ENCODE peak calls at places on chromosome 15, in seven cellular contexts. One of them, this sample, is unnamed.

GRCh38 chr15:55250392-55250791 is 39.2 kb downstream of the RAB27A start:
- DNase-seq in breast epithelium: no peak
- DNase-seq in fibroblast of pulmonary artery: peak; percentile 94
- DNase-seq in progenitor cell of endocrine pancreas: no peak
- DNase-seq in GM06990: no peak
- DNase-seq in hepatocyte: peak; percentile 53
- DNase-seq in HFFc6: peak; percentile 38
- DNase-seq in this sample: no peak

GRCh38 chr15:75167588-75168076 is 34.0 kb upstream of the C15orf39 start:
- DNase-seq in progenitor cell of endocrine pancreas: no peak
- DNase-seq in HFFc6: peak; percentile 32
- DNase-seq in hepatocyte: no peak
- DNase-seq in GM06990: no peak
- DNase-seq in breast epithelium: no peak
- DNase-seq in fibroblast of pulmonary artery: peak; percentile 74
- DNase-seq in this sample: no peak

GRCh38 chr15:77782691-77783090 is 150.0 kb upstream of the LINGO1 start:
- DNase-seq in HFFc6: no peak
- DNase-seq in breast epithelium: no peak
- DNase-seq in progenitor cell of endocrine pancreas: no peak
- DNase-seq in fibroblast of pulmonary artery: no peak
- DNase-seq in hepatocyte: no peak
- DNase-seq in GM06990: no peak
- DNase-seq in this sample: no peak

GRCh38 chr15:63481105-63481810 is 23.1 kb upstream of the USP3 start:
- DNase-seq in progenitor cell of endocrine pancreas: no peak
- DNase-seq in fibroblast of pulmonary artery: no peak
- DNase-seq in hepatocyte: no peak
- DNase-seq in HFFc6: peak; percentile 50
- DNase-seq in GM06990: peak; percentile 50
- DNase-seq in breast epithelium: no peak
- DNase-seq in this sample: no peak

GRCh38 chr15:89442671-89443307 is 53.6 kb downstream of the RHCG start:
- DNase-seq in breast epithelium: no peak
- DNase-seq in GM06990: peak; percentile 36
- DNase-seq in hepatocyte: peak; percentile 72
- DNase-seq in progenitor cell of endocrine pancreas: peak; percentile 62
- DNase-seq in fibroblast of pulmonary artery: peak; percentile 31
- DNase-seq in HFFc6: peak; percentile 15
- DNase-seq in this sample: no peak

GRCh38 chr15:25739687-25740121 is 123.4 kb downstream of the ATP10A start:
- DNase-seq in hepatocyte: peak; percentile 36
- DNase-seq in progenitor cell of endocrine pancreas: no peak
- DNase-seq in GM06990: no peak
- DNase-seq in fibroblast of pulmonary artery: peak; percentile 42
- DNase-seq in breast epithelium: no peak
- DNase-seq in HFFc6: peak; percentile 37
- DNase-seq in this sample: no peak

GRCh38 chr15:68431792-68432401 is at the start of gene ITGA11:
- DNase-seq in HFFc6: no peak
- DNase-seq in breast epithelium: peak; percentile 48
- DNase-seq in hepatocyte: peak; percentile 79
- DNase-seq in GM06990: peak; percentile 39
- DNase-seq in fibroblast of pulmonary artery: peak; percentile 59
- DNase-seq in progenitor cell of endocrine pancreas: peak; percentile 47
- DNase-seq in this sample: peak; percentile 59

GRCh38 chr15:71443538-71443937 is 328.3 kb downstream of the THSD4 start:
- DNase-seq in GM06990: no peak
- DNase-seq in progenitor cell of endocrine pancreas: peak; percentile 43
- DNase-seq in hepatocyte: peak; percentile 71
- DNase-seq in HFFc6: peak; percentile 28
- DNase-seq in fibroblast of pulmonary artery: peak; percentile 66
- DNase-seq in breast epithelium: no peak
- DNase-seq in this sample: no peak

GRCh38 chr15:98403569-98403968 is 244.8 kb upstream of the IGF1R start:
- DNase-seq in progenitor cell of endocrine pancreas: no peak
- DNase-seq in hepatocyte: no peak
- DNase-seq in fibroblast of pulmonary artery: no peak
- DNase-seq in breast epithelium: no peak
- DNase-seq in GM06990: no peak
- DNase-seq in HFFc6: no peak
- DNase-seq in this sample: no peak

GRCh38 chr15:85097706-85098105 is 116.0 kb downstream of the PDE8A start:
- DNase-seq in GM06990: no peak
- DNase-seq in breast epithelium: no peak
- DNase-seq in fibroblast of pulmonary artery: peak; percentile 22
- DNase-seq in progenitor cell of endocrine pancreas: no peak
- DNase-seq in HFFc6: peak; percentile 21
- DNase-seq in hepatocyte: peak; percentile 23
- DNase-seq in this sample: no peak

GRCh38 chr15:60004846-60005351 is 788 bp downstream of the FOXB1 start:
- DNase-seq in hepatocyte: no peak
- DNase-seq in fibroblast of pulmonary artery: peak; percentile 23
- DNase-seq in GM06990: no peak
- DNase-seq in breast epithelium: no peak
- DNase-seq in progenitor cell of endocrine pancreas: no peak
- DNase-seq in HFFc6: no peak
- DNase-seq in this sample: no peak

GRCh38 chr15:47715856-47716445 is 1.4 kb upstream of the SEMA6D start:
- DNase-seq in progenitor cell of endocrine pancreas: no peak
- DNase-seq in GM06990: no peak
- DNase-seq in breast epithelium: no peak
- DNase-seq in HFFc6: no peak
- DNase-seq in hepatocyte: no peak
- DNase-seq in fibroblast of pulmonary artery: peak; percentile 62
- DNase-seq in this sample: no peak

GRCh38 chr15:70259030-70259424 is 161.3 kb upstream of the TLE3 start:
- DNase-seq in GM06990: no peak
- DNase-seq in hepatocyte: peak; percentile 85
- DNase-seq in breast epithelium: peak; percentile 75
- DNase-seq in progenitor cell of endocrine pancreas: no peak
- DNase-seq in HFFc6: peak; percentile 50
- DNase-seq in fibroblast of pulmonary artery: peak; percentile 64
- DNase-seq in this sample: no peak

GRCh38 chr15:89457086-89457485 is 39.3 kb downstream of the RHCG start:
- DNase-seq in breast epithelium: no peak
- DNase-seq in GM06990: no peak
- DNase-seq in progenitor cell of endocrine pancreas: no peak
- DNase-seq in hepatocyte: no peak
- DNase-seq in fibroblast of pulmonary artery: peak; percentile 27
- DNase-seq in HFFc6: peak; percentile 28
- DNase-seq in this sample: no peak

GRCh38 chr15:43329222-43329959 is 982 bp downstream of the LCMT2 start:
- DNase-seq in progenitor cell of endocrine pancreas: peak; percentile 18
- DNase-seq in breast epithelium: peak; percentile 21
- DNase-seq in HFFc6: peak; percentile 0
- DNase-seq in GM06990: no peak
- DNase-seq in fibroblast of pulmonary artery: no peak
- DNase-seq in hepatocyte: no peak
- DNase-seq in this sample: no peak

GRCh38 chr15:84023636-84024035 is 211.9 kb upstream of the GOLGA6L4 start:
- DNase-seq in progenitor cell of endocrine pancreas: no peak
- DNase-seq in hepatocyte: peak; percentile 39
- DNase-seq in GM06990: no peak
- DNase-seq in fibroblast of pulmonary artery: peak; percentile 66
- DNase-seq in breast epithelium: no peak
- DNase-seq in HFFc6: no peak
- DNase-seq in this sample: no peak

GRCh38 chr15:101702077-101702476 is 22.2 kb downstream of the TARS3 start:
- DNase-seq in progenitor cell of endocrine pancreas: no peak
- DNase-seq in hepatocyte: no peak
- DNase-seq in GM06990: no peak
- DNase-seq in fibroblast of pulmonary artery: peak; percentile 8
- DNase-seq in breast epithelium: no peak
- DNase-seq in HFFc6: no peak
- DNase-seq in this sample: no peak

GRCh38 chr15:67101981-67102929 is 36.9 kb downstream of the SMAD3 start:
- DNase-seq in breast epithelium: no peak
- DNase-seq in GM06990: peak; percentile 80
- DNase-seq in HFFc6: peak; percentile 77
- DNase-seq in hepatocyte: no peak
- DNase-seq in progenitor cell of endocrine pancreas: no peak
- DNase-seq in fibroblast of pulmonary artery: no peak
- DNase-seq in this sample: no peak

GRCh38 chr15:87623832-87624231 is 632.7 kb downstream of the NTRK3 start:
- DNase-seq in hepatocyte: no peak
- DNase-seq in progenitor cell of endocrine pancreas: no peak
- DNase-seq in GM06990: no peak
- DNase-seq in HFFc6: no peak
- DNase-seq in fibroblast of pulmonary artery: no peak
- DNase-seq in breast epithelium: no peak
- DNase-seq in this sample: no peak

GRCh38 chr15:26641144-26641543 is 131.7 kb downstream of the GABRB3 start:
- DNase-seq in GM06990: no peak
- DNase-seq in hepatocyte: no peak
- DNase-seq in HFFc6: no peak
- DNase-seq in breast epithelium: no peak
- DNase-seq in fibroblast of pulmonary artery: no peak
- DNase-seq in progenitor cell of endocrine pancreas: no peak
- DNase-seq in this sample: no peak

GRCh38 chr15:100897873-100898490 is 18.4 kb downstream of the ALDH1A3 start:
- DNase-seq in HFFc6: no peak
- DNase-seq in fibroblast of pulmonary artery: no peak
- DNase-seq in hepatocyte: no peak
- DNase-seq in GM06990: no peak
- DNase-seq in progenitor cell of endocrine pancreas: no peak
- DNase-seq in breast epithelium: no peak
- DNase-seq in this sample: no peak

GRCh38 chr15:87355946-87356345 is 900.6 kb downstream of the NTRK3 start:
- DNase-seq in fibroblast of pulmonary artery: no peak
- DNase-seq in hepatocyte: no peak
- DNase-seq in HFFc6: no peak
- DNase-seq in GM06990: no peak
- DNase-seq in progenitor cell of endocrine pancreas: no peak
- DNase-seq in breast epithelium: no peak
- DNase-seq in this sample: no peak

GRCh38 chr15:43218908-43219706 is 1.7 kb downstream of the EPB42 start:
- DNase-seq in HFFc6: peak; percentile 43
- DNase-seq in fibroblast of pulmonary artery: peak; percentile 19
- DNase-seq in breast epithelium: peak; percentile 93
- DNase-seq in hepatocyte: peak; percentile 47
- DNase-seq in GM06990: no peak
- DNase-seq in progenitor cell of endocrine pancreas: no peak
- DNase-seq in this sample: no peak

GRCh38 chr15:65393557-65393956 is 15.8 kb upstream of the IGDCC3 start:
- DNase-seq in fibroblast of pulmonary artery: no peak
- DNase-seq in HFFc6: no peak
- DNase-seq in breast epithelium: no peak
- DNase-seq in hepatocyte: no peak
- DNase-seq in progenitor cell of endocrine pancreas: no peak
- DNase-seq in GM06990: no peak
- DNase-seq in this sample: no peak

GRCh38 chr15:60257760-60258159 is 140.0 kb downstream of the ANXA2 start:
- DNase-seq in fibroblast of pulmonary artery: no peak
- DNase-seq in breast epithelium: no peak
- DNase-seq in HFFc6: no peak
- DNase-seq in GM06990: no peak
- DNase-seq in progenitor cell of endocrine pancreas: no peak
- DNase-seq in hepatocyte: no peak
- DNase-seq in this sample: no peak

GRCh38 chr15:74514039-74514438 is 27.0 kb upstream of the ARID3B start:
- DNase-seq in HFFc6: no peak
- DNase-seq in hepatocyte: no peak
- DNase-seq in progenitor cell of endocrine pancreas: no peak
- DNase-seq in fibroblast of pulmonary artery: no peak
- DNase-seq in GM06990: no peak
- DNase-seq in breast epithelium: no peak
- DNase-seq in this sample: no peak

GRCh38 chr15:98900382-98900781 is 107.2 kb downstream of the PGPEP1L start:
- DNase-seq in fibroblast of pulmonary artery: peak; percentile 70
- DNase-seq in hepatocyte: no peak
- DNase-seq in HFFc6: no peak
- DNase-seq in GM06990: no peak
- DNase-seq in progenitor cell of endocrine pancreas: no peak
- DNase-seq in breast epithelium: no peak
- DNase-seq in this sample: no peak

GRCh38 chr15:72770673-72771328 is 12.8 kb downstream of the ADPGK start:
- DNase-seq in GM06990: no peak
- DNase-seq in breast epithelium: no peak
- DNase-seq in progenitor cell of endocrine pancreas: no peak
- DNase-seq in hepatocyte: no peak
- DNase-seq in fibroblast of pulmonary artery: no peak
- DNase-seq in HFFc6: no peak
- DNase-seq in this sample: no peak
- TF ChIP-seq CTCF in GM06990: peak; percentile 44
- TF ChIP-seq CTCF in breast epithelium: no peak
- TF ChIP-seq CTCF in progenitor cell of endocrine pancreas: peak; percentile 28
- TF ChIP-seq CTCF in hepatocyte: no peak
- TF ChIP-seq CTCF in fibroblast of pulmonary artery: peak; percentile 15
- TF ChIP-seq CTCF in HFFc6: peak; percentile 54
- TF ChIP-seq CTCF in this sample: no peak

DNA sequence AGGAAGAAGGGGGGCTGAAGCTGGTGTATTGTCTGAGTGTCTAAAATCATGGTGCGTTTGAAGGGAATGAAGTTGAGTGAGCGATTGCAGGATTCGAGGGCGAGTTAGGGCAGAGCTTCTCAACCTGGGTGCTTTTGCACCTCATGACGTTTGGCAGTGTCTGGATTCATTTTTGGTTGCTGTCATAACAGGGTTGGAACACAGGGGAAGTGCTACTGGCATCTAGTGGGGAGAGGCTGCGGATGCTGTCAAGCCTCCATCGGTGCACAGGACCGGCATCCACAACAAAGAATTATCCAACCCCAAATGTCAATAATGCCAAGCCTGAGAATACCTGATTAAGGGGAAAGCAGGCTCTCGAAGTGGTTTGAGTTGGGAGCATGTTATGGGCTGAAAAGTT is 120.0 kb downstream of the SLCO3A1 start:
- DNase-seq in GM06990: no peak
- DNase-seq in fibroblast of pulmonary artery: no peak
- DNase-seq in progenitor cell of endocrine pancreas: no peak
- DNase-seq in breast epithelium: no peak
- DNase-seq in HFFc6: no peak
- DNase-seq in hepatocyte: no peak
- DNase-seq in this sample: no peak
- TF ChIP-seq CTCF in GM06990: no peak
- TF ChIP-seq CTCF in fibroblast of pulmonary artery: peak; percentile 11
- TF ChIP-seq CTCF in progenitor cell of endocrine pancreas: no peak
- TF ChIP-seq CTCF in breast epithelium: no peak
- TF ChIP-seq CTCF in HFFc6: no peak
- TF ChIP-seq CTCF in hepatocyte: no peak
- TF ChIP-seq CTCF in this sample: no peak

GRCh38 chr15:31325432-31325975 is 1.1 kb upstream of the KLF13 start:
- DNase-seq in fibroblast of pulmonary artery: no peak
- DNase-seq in breast epithelium: peak; percentile 58
- DNase-seq in progenitor cell of endocrine pancreas: peak; percentile 35
- DNase-seq in GM06990: peak; percentile 77
- DNase-seq in HFFc6: no peak
- DNase-seq in hepatocyte: peak; percentile 92
- DNase-seq in this sample: no peak
- TF ChIP-seq CTCF in fibroblast of pulmonary artery: no peak
- TF ChIP-seq CTCF in breast epithelium: no peak
- TF ChIP-seq CTCF in progenitor cell of endocrine pancreas: no peak
- TF ChIP-seq CTCF in GM06990: no peak
- TF ChIP-seq CTCF in HFFc6: no peak
- TF ChIP-seq CTCF in hepatocyte: no peak
- TF ChIP-seq CTCF in this sample: no peak

DNA sequence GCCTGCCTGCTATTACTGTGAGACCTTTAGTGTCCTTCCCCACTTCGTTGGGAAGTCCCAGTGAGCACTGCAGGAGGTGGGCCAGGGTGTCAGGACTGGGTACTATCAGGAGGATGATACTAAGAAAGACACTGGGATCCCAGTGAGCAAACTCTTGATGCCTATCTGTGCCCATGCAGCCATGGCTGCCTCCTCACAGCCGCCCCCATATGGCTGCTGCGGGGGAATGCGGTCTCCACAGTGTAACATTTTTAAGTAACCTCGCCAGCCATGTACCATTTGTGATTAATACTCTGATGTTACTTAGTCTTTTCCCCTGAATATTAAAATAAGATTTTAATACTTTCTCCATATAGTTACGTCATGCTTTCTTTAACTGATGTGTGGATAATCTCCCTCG is 312.2 kb downstream of the RYR3 start:
- DNase-seq in HFFc6: no peak
- DNase-seq in progenitor cell of endocrine pancreas: no peak
- DNase-seq in breast epithelium: no peak
- DNase-seq in fibroblast of pulmonary artery: no peak
- DNase-seq in GM06990: no peak
- DNase-seq in hepatocyte: no peak
- DNase-seq in this sample: no peak
- TF ChIP-seq CTCF in HFFc6: peak; percentile 15
- TF ChIP-seq CTCF in progenitor cell of endocrine pancreas: peak; percentile 25
- TF ChIP-seq CTCF in breast epithelium: no peak
- TF ChIP-seq CTCF in fibroblast of pulmonary artery: no peak
- TF ChIP-seq CTCF in GM06990: peak; percentile 21
- TF ChIP-seq CTCF in hepatocyte: no peak
- TF ChIP-seq CTCF in this sample: no peak